ENCODE peak calls at places on chromosome 19, in four cellular contexts. C, E, S and F are unnamed samples.

GRCh38 chr19:44820648-44821609 is 12.0 kb downstream of the BCAM start:
- DNase-seq in S (no peak), E (no peak), C (no peak), F (peak; percentile 12)

GRCh38 chr19:1016647-1017114 is 4.2 kb downstream of the TMEM259 start:
- DNase-seq in E (peak; percentile 77), S (no peak), C (peak; percentile 60), F (no peak)

GRCh38 chr19:19530423-19530804 is 1.7 kb downstream of the YJEFN3 start:
- DNase-seq in S (no peak), C (no peak), E (peak; percentile 36), F (no peak)

GRCh38 chr19:38634757-38635482 is 12.5 kb upstream of the ACTN4 start:
- DNase-seq in C (peak; percentile 80), E (peak; percentile 54), S (peak; percentile 32), F (peak; percentile 76)

GRCh38 chr19:38695319-38695683 is 47.9 kb downstream of the ACTN4 start:
- DNase-seq in E (no peak), S (no peak), C (no peak), F (no peak)

GRCh38 chr19:33177417-33177976 is 16.6 kb upstream of the LRP3 start:
- DNase-seq in C (peak; percentile 88), S (no peak), E (no peak), F (peak; percentile 55)

GRCh38 chr19:19554074-19555023 is 16.3 kb downstream of the CILP2 start:
- DNase-seq in E (peak; percentile 21), C (no peak), S (no peak), F (peak; percentile 78)

GRCh38 chr19:5642204-5642603 is 19.3 kb downstream of the SAFB start:
- DNase-seq in E (no peak), S (no peak), C (no peak), F (no peak)

GRCh38 chr19:4759388-4760284 is 31.9 kb upstream of the FEM1A start:
- DNase-seq in C (peak; percentile 81), S (peak; percentile 49), E (peak; percentile 79), F (peak; percentile 100)

GRCh38 chr19:23183251-23183650 is 66.4 kb downstream of the ZNF730 start:
- DNase-seq in C (no peak), E (no peak), S (no peak), F (peak; percentile 30)

GRCh38 chr19:51338563-51339312 is 3.2 kb downstream of the VSIG10L start:
- DNase-seq in E (peak; percentile 61), S (peak; percentile 24), C (peak; percentile 88), F (peak; percentile 94)

GRCh38 chr19:3617463-3617862 is 9.1 kb downstream of the CACTIN start:
- DNase-seq in E (no peak), C (no peak), S (no peak), F (no peak)

GRCh38 chr19:41895745-41896580 is 13.0 kb downstream of the ARHGEF1 start:
- DNase-seq in C (peak; percentile 79), S (no peak), E (no peak), F (no peak)

GRCh38 chr19:3665681-3666544 is 34.4 kb downstream of the PIP5K1C start:
- DNase-seq in E (no peak), C (no peak), S (no peak), F (peak; percentile 73)

GRCh38 chr19:12938536-12939291 is at the start of gene CALR:
- DNase-seq in S (no peak), E (no peak), C (peak; percentile 37), F (peak; percentile 55)

GRCh38 chr19:13781547-13781946 is 7.3 kb downstream of the C19orf53 start:
- DNase-seq in S (no peak), E (peak; percentile 81), C (no peak), F (peak; percentile 79)

GRCh38 chr19:8451885-8452284 is 7.1 kb downstream of the HNRNPM start:
- DNase-seq in E (peak; percentile 79), C (peak; percentile 30), S (no peak), F (no peak)

GRCh38 chr19:15928321-15928720 is 6.0 kb downstream of the CYP4F11 start:
- DNase-seq in C (no peak), S (no peak), E (no peak), F (no peak)

GRCh38 chr19:40165362-40165937 is 25.8 kb upstream of the MAP3K10 start:
- DNase-seq in E (no peak), S (no peak), C (peak; percentile 77), F (peak; percentile 54)

GRCh38 chr19:56162258-56162657 is 13.6 kb upstream of the GALP start:
- DNase-seq in E (peak; percentile 41), S (no peak), C (no peak), F (no peak)

GRCh38 chr19:40740747-40741146 is 9.5 kb downstream of the ACTMAP start:
- DNase-seq in C (no peak), E (no peak), S (no peak), F (no peak)

GRCh38 chr19:10643968-10644290 is 10.2 kb upstream of the ILF3 start:
- DNase-seq in E (no peak), S (no peak), C (no peak), F (peak; percentile 6)

GRCh38 chr19:21328402-21328801 is 808 bp downstream of the ZNF708 start:
- DNase-seq in C (no peak), E (no peak), S (no peak), F (no peak)

GRCh38 chr19:38023245-38023644 is 116.2 kb downstream of the SIPA1L3 start:
- DNase-seq in C (no peak), S (no peak), E (peak; percentile 67), F (no peak)

GRCh38 chr19:19670070-19670551 is 1.5 kb downstream of the ZNF101 start:
- DNase-seq in E (no peak), S (no peak), C (no peak), F (no peak)

GRCh38 chr19:1001538-1002166 is 1.4 kb downstream of the GRIN3B start:
- DNase-seq in S (no peak), C (peak; percentile 46), E (no peak), F (peak; percentile 77)

GRCh38 chr19:43626838-43627237 is 7.4 kb upstream of the ZNF428 start:
- DNase-seq in C (no peak), E (no peak), S (no peak), F (no peak)
- TF ChIP-seq CEBPB in C (no peak), E (no peak), S (no peak), F (no peak)

GRCh38 chr19:49615861-49616260 is 24.1 kb downstream of the RRAS start:
- DNase-seq in S (no peak), E (no peak), C (no peak), F (no peak)
- TF ChIP-seq RCOR1 in S (no peak), E (no peak), C (no peak), F (no peak)

GRCh38 chr19:35848486-35848885 is 3.8 kb downstream of the NPHS1 start:
- DNase-seq in C (no peak), S (no peak), E (no peak), F (no peak)

GRCh38 chr19:35853038-35853756 is 893 bp upstream of the NPHS1 start:
- DNase-seq in E (no peak), S (no peak), C (no peak), F (no peak)

GRCh38 chr19:35852029-35852780 is at the start of gene NPHS1:
- DNase-seq in C (no peak), S (no peak), E (no peak), F (no peak)

GRCh38 chr19:35848919-35849505 is 3.3 kb downstream of the NPHS1 start:
- DNase-seq in S (no peak), E (no peak), C (no peak), F (no peak)

DNA sequence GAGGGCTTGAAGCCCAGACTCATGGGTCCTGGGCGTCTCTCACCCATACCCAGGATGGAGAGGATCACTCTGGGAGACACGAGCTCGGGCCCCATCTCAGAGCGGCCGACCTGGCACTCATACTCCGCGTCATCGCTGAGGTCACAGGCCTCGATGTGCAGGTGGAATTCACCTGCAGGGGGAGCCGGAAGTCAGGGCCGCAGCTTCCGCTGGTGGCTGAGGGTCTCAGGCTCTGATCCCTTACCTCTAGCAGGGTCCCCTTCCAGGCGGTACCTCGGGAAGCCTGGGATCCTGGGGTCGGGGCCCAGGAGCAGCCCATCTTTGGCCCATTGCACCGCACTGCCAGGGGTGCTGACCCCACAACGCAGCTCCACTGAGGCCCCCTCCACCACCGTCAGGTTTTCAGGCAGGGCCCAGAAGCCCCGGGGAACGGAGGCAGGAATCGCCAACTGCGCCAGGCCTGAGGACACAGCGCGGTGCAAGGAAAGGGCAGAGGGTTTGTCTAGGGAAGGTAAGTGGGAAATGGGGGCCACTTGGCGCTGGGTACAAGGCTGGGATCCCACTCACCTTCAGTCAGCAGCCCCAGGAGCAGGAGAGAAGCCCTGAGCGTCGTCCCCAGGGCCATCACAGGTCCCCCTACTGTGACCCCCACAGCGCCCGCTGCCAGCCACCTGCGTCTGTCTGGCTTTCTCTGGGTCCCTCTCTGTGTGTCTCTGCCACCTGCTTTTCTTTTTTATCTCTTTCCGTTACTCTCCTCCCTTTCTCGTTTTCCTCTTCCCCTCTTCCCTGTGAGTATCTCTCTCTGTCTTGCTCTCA is 883 bp downstream of the NPHS1 start:
- DNase-seq in C (no peak), E (no peak), S (no peak), F (no peak)
- TF ChIP-seq CEBPB in C (no peak), E (no peak), S (no peak), F (no peak)

GRCh38 chr19:57903298-57904174 is 12.9 kb downstream of the ZNF417 start:
- DNase-seq in C (peak; percentile 43), E (peak; percentile 53), S (no peak), F (peak; percentile 12)
- TF ChIP-seq RCOR1 in C (no peak), E (no peak), S (no peak), F (no peak)

GRCh38 chr19:11737964-11738745 is 591 bp downstream of the ZNF823 start:
- DNase-seq in C (peak; percentile 43), S (no peak), E (peak; percentile 12), F (peak; percentile 77)

GRCh38 chr19:11738746-11739620 is at the start of gene ZNF823:
- DNase-seq in C (peak; percentile 95), E (peak; percentile 97), S (peak; percentile 95), F (peak; percentile 99)

GRCh38 chr19:11736696-11737095 is 2.0 kb downstream of the ZNF823 start:
- DNase-seq in S (peak; percentile 40), C (no peak), E (peak; percentile 33), F (peak; percentile 75)

GRCh38 chr19:11729586-11729985 is 9.2 kb downstream of the ZNF823 start:
- DNase-seq in S (no peak), E (no peak), C (no peak), F (no peak)

DNA sequence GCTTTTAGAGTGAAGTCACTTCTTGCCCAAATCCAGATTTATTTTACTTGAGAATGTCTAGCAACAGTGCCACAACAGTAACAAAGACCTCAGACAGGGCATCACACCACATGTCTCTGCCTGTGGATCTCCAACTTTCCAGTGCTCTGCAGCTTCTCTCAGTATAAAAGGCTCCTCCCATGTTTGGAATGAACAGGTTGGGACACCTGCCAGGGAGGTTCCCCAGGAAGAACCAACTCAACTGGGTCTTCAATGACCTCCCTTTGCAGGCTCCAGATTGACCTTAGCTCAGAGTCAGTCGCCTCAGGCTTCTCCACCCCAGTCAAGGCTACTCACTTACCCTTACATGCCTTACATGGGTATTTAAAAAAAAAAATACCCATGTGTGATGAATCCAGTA is 3.4 kb downstream of the ZNF823 start:
- DNase-seq in E (no peak), S (no peak), C (no peak), F (no peak)
- TF ChIP-seq CEBPB in E (no peak), S (no peak), C (no peak), F (no peak)

DNA sequence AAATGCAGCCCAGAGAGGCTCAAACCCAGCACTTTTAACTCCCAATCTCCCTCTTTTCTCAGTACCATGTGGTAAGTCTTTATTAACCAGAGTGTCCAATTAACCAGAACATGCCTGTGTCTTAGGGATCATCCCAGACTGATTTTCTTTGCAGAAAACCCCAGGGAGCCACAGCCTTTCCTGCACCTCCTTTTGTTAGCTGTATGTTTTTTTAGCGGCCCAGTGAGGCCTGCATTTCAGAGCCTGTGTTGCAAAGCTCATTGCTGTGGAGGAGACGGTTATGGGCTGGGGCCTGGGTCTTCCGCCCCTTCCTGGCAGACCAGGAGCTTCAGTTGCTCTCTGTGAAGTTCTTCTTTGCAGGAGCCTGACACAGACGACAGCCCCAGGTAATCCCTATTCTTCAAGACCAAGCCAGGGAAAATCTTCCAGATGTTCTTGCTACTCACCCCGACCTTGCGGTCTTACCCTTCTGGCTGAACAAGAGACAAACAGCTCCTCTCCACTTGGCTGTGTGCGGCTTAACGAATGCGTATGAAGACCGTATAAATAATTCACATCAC is 70.7 kb upstream of the TSHZ3 start:
- DNase-seq in E (no peak), C (no peak), S (no peak), F (no peak)
- TF ChIP-seq RCOR1 in E (no peak), C (no peak), S (no peak), F (no peak)